ENCODE peak calls at places on chromosome 7, in five cellular contexts. C is GM10248, P is brain microvascular endothelial cell, U is lung, R is psoas muscle. D is an unnamed sample.

GRCh38 chr7:74453321-74454011 is at the start of gene GTF2IRD1:
- DNase-seq in P (peak; percentile 67), C (peak; percentile 77), R (peak; percentile 73), U (peak; percentile 67), D (peak; percentile 65)

GRCh38 chr7:39712746-39713145 is 89.4 kb downstream of the RALA start:
- DNase-seq in U (no peak), P (no peak), C (no peak), R (no peak), D (no peak)

GRCh38 chr7:134625571-134625970 is 21.1 kb upstream of the BPGM start:
- DNase-seq in C (no peak), R (no peak), U (no peak), P (peak; percentile 40), D (peak; percentile 89)

GRCh38 chr7:82293467-82293866 is 150.1 kb downstream of the CACNA2D1 start:
- DNase-seq in C (no peak), R (no peak), P (no peak), U (no peak), D (no peak)

GRCh38 chr7:46129831-46130230 is 208.8 kb upstream of the IGFBP3 start:
- DNase-seq in U (no peak), C (no peak), P (no peak), R (no peak), D (no peak)

GRCh38 chr7:39459606-39460090 is 106.6 kb upstream of the YAE1 start:
- DNase-seq in R (no peak), C (no peak), P (no peak), U (no peak), D (no peak)

GRCh38 chr7:52088008-52088787 is 771.6 kb upstream of the COBL start:
- DNase-seq in P (no peak), R (peak; percentile 11), C (no peak), U (no peak), D (no peak)

GRCh38 chr7:138000081-138000701 is 1.7 kb downstream of the CREB3L2 start:
- DNase-seq in P (peak; percentile 98), U (peak; percentile 39), R (peak; percentile 47), C (no peak), D (peak; percentile 92)

GRCh38 chr7:7183061-7183832 is 903 bp downstream of the C1GALT1 start:
- DNase-seq in C (peak; percentile 55), P (peak; percentile 18), U (peak; percentile 53), R (no peak), D (peak; percentile 3)

GRCh38 chr7:49775065-49775948 is 1.9 kb downstream of the VWC2 start:
- DNase-seq in C (no peak), R (no peak), P (no peak), U (no peak), D (no peak)

GRCh38 chr7:68107256-68107655 is 1110.6 kb downstream of the TYW1 start:
- DNase-seq in R (no peak), P (no peak), C (no peak), U (no peak), D (no peak)

GRCh38 chr7:145557805-145558204 is 558.8 kb upstream of the CNTNAP2 start:
- DNase-seq in P (no peak), C (no peak), U (no peak), R (no peak), D (no peak)

GRCh38 chr7:38411404-38411803 is 138.0 kb upstream of the TARP start:
- DNase-seq in P (peak; percentile 31), R (no peak), U (no peak), C (no peak), D (no peak)

GRCh38 chr7:517848-518629 is 1.6 kb downstream of the PDGFA start:
- DNase-seq in C (no peak), U (peak; percentile 62), R (peak; percentile 80), P (peak; percentile 52), D (peak; percentile 62)

GRCh38 chr7:27394871-27395270 is 152.3 kb downstream of the EVX1 start:
- DNase-seq in P (no peak), C (no peak), U (no peak), R (no peak), D (no peak)

DNA sequence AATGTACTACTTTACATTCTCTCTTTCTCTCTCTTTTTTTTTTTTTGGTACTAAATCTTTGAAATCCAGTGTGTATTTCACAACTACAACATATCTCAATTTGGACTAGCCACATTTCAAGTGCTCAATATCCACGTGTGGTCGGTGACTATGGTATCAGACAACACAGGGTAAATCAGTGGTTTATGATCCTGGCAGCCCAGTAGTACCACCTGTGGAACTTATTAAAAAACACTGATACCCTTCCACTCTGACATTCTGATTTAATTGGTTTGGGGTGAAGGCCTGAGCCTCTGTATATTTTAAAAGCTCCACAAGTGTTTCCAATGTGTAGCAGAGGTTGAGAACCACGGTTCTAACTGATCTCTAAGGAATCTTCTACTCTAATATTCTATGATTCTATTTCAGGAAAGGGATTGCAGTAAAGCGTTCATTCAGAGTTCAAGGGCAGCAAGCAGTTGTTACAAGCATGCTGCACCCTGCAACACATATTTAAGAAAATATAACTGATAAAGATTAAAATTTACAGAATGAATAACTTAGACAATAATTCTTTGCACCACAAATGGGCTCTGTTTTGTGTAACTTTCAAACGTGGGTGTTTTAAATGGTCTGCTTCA is 5.1 kb downstream of the CREB5 start:
- DNase-seq in C (no peak), R (no peak), U (no peak), P (no peak), D (no peak)
- TF ChIP-seq CTCF in C (no peak), R (no peak), U (no peak), P (no peak), D (no peak)

GRCh38 chr7:14288701-14289100 is 299.2 kb upstream of the ETV1 start:
- DNase-seq in C (no peak), U (no peak), R (no peak), P (no peak), D (no peak)

GRCh38 chr7:14286036-14286435 is 296.6 kb upstream of the ETV1 start:
- DNase-seq in P (no peak), U (no peak), R (no peak), C (no peak), D (no peak)

GRCh38 chr7:14287398-14287797 is 297.9 kb upstream of the ETV1 start:
- DNase-seq in R (no peak), C (no peak), U (no peak), P (no peak), D (no peak)
- TF ChIP-seq CTCF in R (no peak), C (no peak), U (no peak), P (no peak), D (no peak)

DNA sequence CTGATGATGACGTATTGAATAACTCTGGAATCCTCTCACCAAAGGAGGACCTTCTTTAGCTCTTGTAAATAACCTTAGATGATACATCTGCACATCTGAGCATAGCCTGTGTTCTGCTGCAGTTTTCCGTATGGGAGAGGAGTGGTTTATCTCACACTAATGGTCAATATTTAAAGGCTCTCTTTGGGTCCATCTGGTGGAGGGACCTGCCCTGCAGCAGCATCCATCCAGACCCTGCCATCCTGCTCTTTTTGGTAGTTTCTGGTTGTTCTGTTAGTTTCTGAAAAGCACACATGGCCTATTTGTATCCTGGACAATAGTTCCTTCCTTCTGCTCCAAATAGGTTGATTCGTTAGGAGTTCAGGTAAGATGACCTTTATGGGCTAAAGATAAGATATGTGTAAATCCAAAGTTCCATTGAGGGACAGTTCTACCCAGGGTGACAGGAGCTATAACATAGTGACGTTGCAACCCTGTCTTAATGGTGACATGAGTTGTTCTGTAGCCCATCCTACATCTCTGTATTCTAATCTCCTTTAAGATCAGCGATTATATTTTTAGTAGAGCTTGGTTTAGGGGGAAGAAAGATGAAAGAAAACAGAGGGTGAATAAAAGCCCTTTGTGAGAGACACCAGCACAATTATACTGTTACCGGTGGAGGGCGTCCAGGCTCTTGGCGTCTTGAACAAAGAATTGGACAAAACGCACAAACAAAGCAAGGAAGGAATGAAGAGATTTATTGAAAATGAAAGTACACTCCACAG is 60.0 kb upstream of the KLF14 start:
- DNase-seq in R (no peak), C (no peak), P (peak; percentile 48), U (no peak), D (peak; percentile 31)
- TF ChIP-seq CTCF in R (no peak), C (no peak), P (peak; percentile 64), U (no peak), D (peak; percentile 32)

DNA sequence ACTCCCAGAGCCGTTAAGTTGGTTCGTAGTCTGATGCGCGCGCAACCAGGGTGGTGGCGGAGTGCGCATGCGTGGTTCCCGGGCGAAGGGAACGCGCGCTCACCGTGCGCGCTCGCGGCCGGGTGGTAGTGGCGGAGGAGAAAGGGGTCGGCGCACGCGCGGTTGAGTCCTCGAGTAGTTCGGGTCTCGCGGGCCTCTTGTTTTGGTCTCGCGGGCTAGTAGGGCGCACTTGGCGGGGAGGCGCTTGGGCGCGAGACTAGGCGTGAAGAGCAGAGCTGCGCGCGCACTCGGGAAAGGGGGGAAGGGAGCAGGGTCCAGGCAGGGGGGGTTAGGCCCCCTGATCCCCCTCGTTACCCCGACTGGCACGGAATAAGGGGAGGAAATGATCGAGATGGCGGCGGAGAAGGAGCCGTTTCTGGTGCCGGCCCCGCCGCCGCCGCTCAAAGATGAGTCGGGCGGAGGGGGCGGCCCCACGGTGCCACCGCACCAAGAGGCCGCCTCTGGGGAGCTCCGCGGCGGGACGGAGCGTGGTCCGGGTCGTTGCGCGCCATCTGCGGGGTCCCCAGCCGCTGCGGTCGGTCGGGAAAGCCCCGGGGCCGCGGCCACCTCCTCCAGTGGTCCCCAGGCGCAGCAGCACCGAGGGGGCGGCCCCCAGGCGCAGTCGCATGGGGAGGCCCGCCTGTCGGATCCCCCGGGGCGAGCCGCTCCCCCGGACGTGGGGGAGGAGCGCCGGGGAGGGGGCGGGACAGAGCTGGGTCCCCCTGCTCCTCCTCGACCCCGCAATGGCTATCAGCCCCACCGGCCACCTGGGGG is at the start of gene MEPCE:
- DNase-seq in R (peak; percentile 98), C (peak; percentile 93), P (peak; percentile 97), U (peak; percentile 94), D (peak; percentile 97)
- TF ChIP-seq CTCF in R (no peak), C (no peak), P (no peak), U (no peak), D (no peak)

GRCh38 chr7:4765776-4766490 is 9.5 kb upstream of the AP5Z1 start:
- DNase-seq in C (no peak), P (no peak), U (no peak), R (no peak), D (no peak)
- TF ChIP-seq CTCF in C (no peak), P (peak; percentile 56), U (no peak), R (peak; percentile 13), D (peak; percentile 39)

D was measured in HFFc6.